ENCODE peak calls at places on chromosomes 7 and 10, in ten cellular contexts. M is stimulated activated CD4-positive, alpha-beta T cell treated with anti-CD3 and anti-CD28 coated beads, Interleukin-2, amount 100 ng/mL, for 48 hours; T is H7; Z is heart right ventricle; W is cardiac fibroblast; R is ovary; P is activated gamma-delta T cell; B is SJSA1; V is posterior cingulate gyrus; Q is NCI-H446 treated with DMSO at 0.1 percent for 48 hours. G is an unnamed sample.

GRCh38 chr7:148963583-148964509 is 64.5 kb downstream of the PDIA4 start:
- DNase-seq in P (no peak), T (no peak), Q (peak; percentile 16), V (peak; percentile 19), W (peak; percentile 28), Z (no peak), B (no peak), R (no peak), M (no peak), G (no peak)

GRCh38 chr10:123621492-123621891 is 44.7 kb upstream of the GPR26 start:
- DNase-seq in P (no peak), V (no peak), Q (no peak), B (no peak), T (no peak), R (no peak), M (no peak), Z (no peak), W (no peak), G (no peak)

GRCh38 chr10:42953684-42954674 is 122.9 kb upstream of the RET start:
- DNase-seq in M (no peak), T (no peak), B (peak; percentile 31), P (no peak), Z (no peak), V (no peak), Q (no peak), R (no peak), W (no peak), G (no peak)

GRCh38 chr7:87570178-87570577 is 30.5 kb downstream of the ABCB1 start:
- DNase-seq in T (no peak), V (no peak), R (no peak), Z (no peak), P (no peak), B (no peak), M (no peak), W (peak; percentile 1), Q (no peak), G (no peak)

GRCh38 chr10:88152720-88153119 is 289.3 kb downstream of the PTEN start:
- DNase-seq in W (peak; percentile 90), M (peak; percentile 30), B (peak; percentile 78), P (no peak), R (no peak), T (no peak), V (no peak), Q (no peak), Z (no peak), G (no peak)

GRCh38 chr10:43347997-43348396 is 23.4 kb upstream of the FXYD4 start:
- DNase-seq in R (no peak), Q (no peak), B (no peak), V (no peak), W (no peak), Z (no peak), P (no peak), M (no peak), T (peak; percentile 26), G (peak; percentile 4)

GRCh38 chr7:115462301-115463015 is 540.6 kb downstream of the MDFIC start:
- DNase-seq in T (no peak), P (no peak), W (no peak), B (no peak), Q (no peak), M (no peak), R (no peak), V (no peak), Z (no peak), G (no peak)

GRCh38 chr10:1299041-1299726 is 243.0 kb downstream of the WDR37 start:
- DNase-seq in T (no peak), V (no peak), P (no peak), W (no peak), R (no peak), M (no peak), Q (no peak), Z (no peak), B (no peak), G (no peak)

GRCh38 chr10:100997364-100998182 is 2.0 kb upstream of the LZTS2 start:
- DNase-seq in B (peak; percentile 88), P (peak; percentile 53), M (peak; percentile 69), Q (peak; percentile 21), V (peak; percentile 58), Z (peak; percentile 73), W (peak; percentile 84), R (peak; percentile 83), T (peak; percentile 96), G (peak; percentile 86)

GRCh38 chr10:72334832-72335393 is 19.8 kb downstream of the DNAJB12 start:
- DNase-seq in W (peak; percentile 99), Z (peak; percentile 79), B (peak; percentile 87), T (no peak), M (peak; percentile 74), R (peak; percentile 97), Q (no peak), V (peak; percentile 58), P (peak; percentile 86), G (no peak)

GRCh38 chr7:8144856-8145255 is 117.1 kb downstream of the ICA1 start:
- DNase-seq in T (no peak), R (no peak), B (no peak), V (no peak), M (no peak), Z (no peak), W (no peak), Q (no peak), P (no peak), G (no peak)

GRCh38 chr7:1403844-1404404 is 55.3 kb downstream of the MICALL2 start:
- DNase-seq in M (no peak), P (no peak), V (no peak), Q (no peak), Z (peak; percentile 50), W (peak; percentile 62), T (peak; percentile 85), R (no peak), B (peak; percentile 69), G (no peak)

GRCh38 chr10:132804785-132805426 is 19.0 kb upstream of the NKX6-2 start:
- DNase-seq in W (no peak), Q (no peak), R (no peak), V (no peak), P (no peak), B (no peak), Z (no peak), T (peak; percentile 82), M (no peak), G (no peak)

GRCh38 chr7:101828308-101829020 is 11.0 kb downstream of the CUX1 start:
- DNase-seq in R (no peak), T (peak; percentile 40), W (no peak), M (no peak), P (no peak), V (no peak), Z (no peak), B (no peak), Q (no peak), G (no peak)

GRCh38 chr10:77927343-77928256 is 1.0 kb upstream of the DLG5 start:
- DNase-seq in V (no peak), B (no peak), W (no peak), T (no peak), Z (no peak), R (no peak), P (no peak), M (no peak), Q (no peak), G (peak; percentile 33)

GRCh38 chr10:7666253-7667023 is at the start of gene ITIH5:
- DNase-seq in W (no peak), V (no peak), P (no peak), M (no peak), T (peak; percentile 81), B (no peak), Z (no peak), R (peak; percentile 45), Q (no peak), G (peak; percentile 62)

GRCh38 chr10:97851341-97852001 is 1.8 kb downstream of the GOLGA7B start:
- DNase-seq in B (no peak), V (peak; percentile 61), M (no peak), T (no peak), Z (no peak), W (no peak), P (no peak), Q (peak; percentile 57), R (no peak), G (no peak)

GRCh38 chr10:89153971-89154370 is 53.1 kb downstream of the CH25H start:
- DNase-seq in Q (no peak), B (no peak), W (no peak), R (no peak), V (no peak), T (no peak), Z (no peak), P (no peak), M (no peak), G (no peak)

GRCh38 chr10:132679217-132679595 is 106.7 kb downstream of the NKX6-2 start:
- DNase-seq in Z (no peak), W (no peak), V (peak; percentile 5), P (no peak), M (no peak), T (no peak), R (no peak), B (peak; percentile 31), Q (no peak), G (no peak)

GRCh38 chr7:112476390-112477052 is 4.3 kb upstream of the LSMEM1 start:
- DNase-seq in V (no peak), M (no peak), Z (no peak), R (no peak), T (no peak), P (no peak), B (no peak), Q (no peak), W (no peak), G (no peak)

GRCh38 chr7:26291699-26292538 is at the start of gene SNX10:
- DNase-seq in Z (peak; percentile 25), Q (no peak), W (peak; percentile 12), T (peak; percentile 84), B (no peak), V (peak; percentile 53), R (no peak), P (peak; percentile 61), M (peak; percentile 48), G (peak; percentile 86)

GRCh38 chr7:18866359-18867036 is 250.9 kb downstream of the TWIST1 start:
- DNase-seq in T (no peak), M (no peak), Z (peak; percentile 83), B (peak; percentile 85), P (no peak), V (no peak), R (no peak), W (peak; percentile 100), Q (peak; percentile 7), G (peak; percentile 8)

GRCh38 chr10:47348661-47349470 is 703 bp downstream of the RBP3 start:
- DNase-seq in Q (no peak), W (no peak), T (no peak), Z (no peak), B (no peak), V (no peak), M (no peak), R (no peak), P (no peak), G (no peak)

G was measured in iPS-NIHi11.